ENCODE peak calls at places on chromosome 1, in nine cellular contexts. U is AG04450; H is bronchial epithelial cell; B is CD4-positive, alpha-beta memory T cell; N is H7; R is foreskin fibroblast; L is effector memory CD4-positive, alpha-beta T cell; Y is fibroblast of lung; P is tibial artery. G is an unnamed sample.

GRCh38 chr1:178918955-178919354 is 48.1 kb upstream of the ANGPTL1 start:
- DNase-seq in L (no peak), B (no peak), U (no peak), H (no peak), Y (no peak), P (no peak), R (no peak), N (no peak), G (no peak)

GRCh38 chr1:56073614-56074356 is 505.6 kb downstream of the PLPP3 start:
- DNase-seq in L (no peak), U (peak), Y (peak), H (no peak), N (no peak), B (no peak), P (peak), R (peak), G (no peak)

GRCh38 chr1:108125312-108126138 is 74.6 kb downstream of the SLC25A24 start:
- DNase-seq in P (peak), U (peak), B (peak), N (peak), L (peak), R (peak), Y (peak), H (peak), G (peak)

GRCh38 chr1:234486858-234487830 is 8.2 kb upstream of the TARBP1 start:
- DNase-seq in B (peak), U (peak), Y (peak), N (no peak), L (no peak), R (peak), H (peak), P (no peak), G (peak)

GRCh38 chr1:78760858-78761257 is 111.2 kb downstream of the IFI44 start:
- DNase-seq in R (peak), N (no peak), B (no peak), L (no peak), U (no peak), P (no peak), Y (no peak), H (peak), G (no peak)

GRCh38 chr1:115400891-115401290 is 62.8 kb upstream of the NGF start:
- DNase-seq in P (no peak), N (no peak), H (peak), B (no peak), U (no peak), L (no peak), Y (no peak), R (no peak), G (no peak)

GRCh38 chr1:202967684-202968281 is 726 bp upstream of the CYB5R1 start:
- DNase-seq in P (no peak), U (no peak), L (no peak), B (peak), H (peak), Y (no peak), R (no peak), N (peak), G (peak)

GRCh38 chr1:223288826-223289225 is 75.2 kb downstream of the SUSD4 start:
- DNase-seq in N (no peak), L (no peak), B (no peak), Y (no peak), P (no peak), R (no peak), H (peak), U (no peak), G (no peak)

GRCh38 chr1:183242556-183242955 is 56.5 kb downstream of the LAMC2 start:
- DNase-seq in R (no peak), H (no peak), L (no peak), U (no peak), N (no peak), Y (peak), B (no peak), P (no peak), G (no peak)

GRCh38 chr1:1621682-1622577 is 6.6 kb downstream of the MIB2 start:
- DNase-seq in H (no peak), L (no peak), R (no peak), P (no peak), N (no peak), U (no peak), B (no peak), Y (no peak), G (no peak)

GRCh38 chr1:35718492-35719336 is at the start of gene C1orf216:
- DNase-seq in H (peak), B (peak), U (peak), P (peak), Y (peak), L (peak), R (peak), N (peak), G (peak)

GRCh38 chr1:18619467-18619835 is 11.2 kb upstream of the PAX7 start:
- DNase-seq in L (no peak), U (no peak), N (no peak), P (no peak), B (no peak), H (no peak), Y (no peak), R (no peak), G (no peak)
- H3K4me3 ChIP-seq in L (no peak), U (no peak), N (no peak), P (no peak), B (no peak), H (no peak), Y (no peak), R (no peak), G (no peak)

GRCh38 chr1:200437556-200438203 is 27.8 kb upstream of the ZNF281 start:
- DNase-seq in U (no peak), P (no peak), R (no peak), L (no peak), Y (peak), B (no peak), H (no peak), N (no peak), G (no peak)
- H3K4me3 ChIP-seq in U (no peak), P (peak), R (no peak), L (peak), Y (peak), B (peak), H (no peak), N (no peak), G (no peak)

GRCh38 chr1:93605026-93605425 is 76.6 kb downstream of the BCAR3 start:
- DNase-seq in H (no peak), P (no peak), Y (no peak), U (no peak), B (no peak), R (no peak), N (no peak), L (no peak), G (no peak)
- H3K4me3 ChIP-seq in H (no peak), P (no peak), Y (no peak), U (no peak), B (no peak), R (no peak), N (no peak), L (no peak), G (no peak)

DNA sequence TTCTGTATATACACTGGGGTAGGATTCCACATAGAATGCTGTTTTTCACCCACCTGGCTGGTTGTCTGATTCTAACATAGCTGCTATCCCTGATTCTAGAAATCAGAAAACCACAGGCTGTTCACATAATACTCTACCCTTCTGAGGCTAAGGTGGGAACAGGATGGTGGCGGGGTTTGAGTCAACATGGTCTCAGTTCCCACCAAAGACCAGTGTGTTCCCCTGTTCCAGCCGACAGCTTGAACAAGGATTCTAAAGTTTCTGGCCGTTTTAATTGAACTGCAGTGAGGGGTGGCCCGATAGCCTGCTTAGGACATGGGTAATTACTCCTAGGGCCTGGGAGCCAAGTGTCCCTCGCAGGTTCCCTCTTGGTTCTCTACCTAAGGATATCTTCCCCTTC is 38.4 kb downstream of the PEX14 start:
- DNase-seq in Y (no peak), N (no peak), B (no peak), H (no peak), P (no peak), L (no peak), R (no peak), U (no peak), G (no peak)
- H3K4me3 ChIP-seq in Y (no peak), N (no peak), B (no peak), H (no peak), P (no peak), L (no peak), R (no peak), U (no peak), G (no peak)

GRCh38 chr1:155968670-155969069 is 9.7 kb downstream of the ARHGEF2 start:
- DNase-seq in N (peak), P (no peak), B (no peak), L (no peak), H (no peak), R (no peak), U (peak), Y (peak), G (no peak)

GRCh38 chr1:155966750-155967149 is 11.6 kb downstream of the ARHGEF2 start:
- DNase-seq in Y (no peak), B (no peak), U (no peak), L (no peak), P (no peak), H (no peak), N (peak), R (no peak), G (no peak)

GRCh38 chr1:155969377-155969791 is 9.0 kb downstream of the ARHGEF2 start:
- DNase-seq in L (no peak), H (no peak), B (no peak), R (no peak), Y (no peak), U (no peak), N (peak), P (no peak), G (no peak)

GRCh38 chr1:155966135-155966534 is 12.2 kb downstream of the ARHGEF2 start:
- DNase-seq in Y (no peak), U (no peak), H (no peak), N (peak), L (no peak), B (no peak), R (no peak), P (no peak), G (no peak)

DNA sequence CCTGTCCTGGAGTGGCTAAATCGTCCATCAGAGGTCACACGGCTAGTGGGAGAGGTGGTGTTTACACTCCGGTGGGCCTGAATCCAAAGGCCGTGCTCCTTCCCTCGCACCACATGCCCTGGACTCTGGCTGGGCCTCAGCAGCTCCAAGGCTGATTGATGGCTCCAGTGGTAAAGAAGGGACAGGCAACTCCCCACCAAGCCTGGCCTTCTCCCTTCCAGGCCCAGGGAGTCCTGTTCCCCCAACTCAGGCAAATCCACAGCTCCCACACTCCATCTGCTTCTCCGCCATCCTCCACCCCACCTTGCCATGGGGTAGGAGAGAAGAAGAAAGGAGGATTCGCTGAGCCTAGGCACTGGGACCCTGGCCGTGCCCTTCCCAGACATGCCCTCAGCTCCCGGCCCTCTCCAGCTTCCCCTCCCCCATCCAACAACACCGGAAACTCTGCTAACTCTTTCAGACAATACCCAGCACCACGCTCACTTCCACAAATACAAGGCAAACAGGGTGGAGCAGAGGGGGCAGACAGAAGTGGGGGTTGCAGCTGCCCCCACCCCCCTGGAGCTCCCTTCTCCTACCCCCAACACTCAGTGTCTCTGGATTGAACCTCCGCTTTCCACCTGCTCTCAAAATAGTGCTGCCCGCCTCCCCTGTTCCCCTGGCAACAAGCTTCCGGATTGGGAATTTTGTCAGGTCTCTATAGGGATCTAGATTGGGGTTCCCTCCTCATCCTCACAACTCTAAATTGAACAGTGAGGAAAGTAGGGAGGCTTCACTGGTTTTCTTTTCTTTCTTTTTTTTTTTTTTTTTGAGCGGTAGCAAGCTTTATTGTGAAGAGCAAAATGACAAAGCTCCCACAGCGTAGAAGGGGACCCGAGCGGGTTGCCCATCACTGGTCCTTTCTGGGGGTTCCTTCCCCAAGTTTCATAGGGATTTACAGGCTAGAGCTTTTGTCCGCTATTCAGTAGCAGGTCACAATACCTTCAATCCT is 10.6 kb downstream of the ARHGEF2 start:
- DNase-seq in R (no peak), N (peak), H (no peak), Y (peak), U (no peak), L (no peak), P (no peak), B (no peak), G (no peak)
- H3K4me3 ChIP-seq in R (no peak), N (no peak), H (no peak), Y (peak), U (no peak), L (peak), P (peak), B (no peak), G (peak)

DNA sequence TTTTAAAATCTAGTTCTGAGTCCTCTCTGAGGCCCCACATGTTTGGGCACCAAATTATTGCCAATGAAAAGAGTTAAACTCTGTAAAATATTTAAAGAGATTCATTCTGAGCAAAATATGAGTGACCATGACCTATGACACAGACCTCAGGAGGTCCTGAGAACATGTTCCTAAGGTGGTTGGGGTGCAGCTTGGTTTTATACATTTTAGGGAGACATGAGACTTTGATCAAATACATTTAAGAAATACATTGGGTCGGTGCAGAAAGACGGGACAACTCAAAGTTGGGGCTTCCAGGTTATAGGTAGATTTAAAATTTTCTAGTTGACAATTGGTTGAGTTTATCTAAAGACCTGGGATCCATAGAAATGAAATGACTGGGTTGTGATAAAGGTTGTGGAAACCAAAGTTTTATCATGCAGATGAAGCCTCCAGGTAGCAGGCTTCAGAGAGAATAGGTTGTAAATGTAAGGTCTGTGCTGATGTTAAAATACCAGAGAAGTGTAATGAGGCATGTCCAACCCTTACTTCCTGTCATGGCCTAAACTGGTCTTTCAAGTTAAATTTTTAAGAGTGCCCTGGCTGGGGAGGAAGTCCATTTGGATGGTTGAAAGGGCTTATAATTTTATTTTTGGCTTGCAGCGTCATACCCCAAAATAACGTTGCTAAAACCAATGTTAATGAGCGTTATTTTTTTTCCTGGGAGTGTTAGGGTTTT is 274.9 kb downstream of the NUF2 start:
- DNase-seq in U (no peak), R (no peak), B (no peak), N (no peak), H (no peak), Y (no peak), P (no peak), L (no peak), G (no peak)
- H3K4me3 ChIP-seq in U (no peak), R (no peak), B (no peak), N (no peak), H (no peak), Y (no peak), P (no peak), L (no peak), G (no peak)

GRCh38 chr1:198629610-198630009 is 9.2 kb upstream of the PTPRC start:
- DNase-seq in B (no peak), U (no peak), L (no peak), R (no peak), H (no peak), P (no peak), N (no peak), Y (no peak), G (no peak)
- H3K4me3 ChIP-seq in B (no peak), U (no peak), L (no peak), R (no peak), H (no peak), P (no peak), N (no peak), Y (no peak), G (no peak)

G was measured in HL-60.